ENCODE peak calls at places on chromosomes 5 and 9, in ten cellular contexts. F, L, A, B, X, V, K, C, S and P are unnamed samples.

GRCh38 chr9:109996936-109997580 is 210.9 kb downstream of the C9orf152 start:
- DNase-seq in F (no peak), L (no peak), A (no peak), B (no peak), X (no peak), V (no peak), K (no peak), C (no peak), S (no peak), P (no peak)

GRCh38 chr9:83701769-83702168 is 6.0 kb downstream of the UBQLN1 start:
- DNase-seq in F (no peak), L (peak; percentile 15), A (no peak), B (no peak), X (peak; percentile 36), V (no peak), K (no peak), C (no peak), S (peak; percentile 17), P (no peak)

GRCh38 chr9:14403112-14403511 is 89.2 kb upstream of the NFIB start:
- DNase-seq in F (no peak), L (no peak), A (no peak), B (no peak), X (no peak), V (no peak), K (no peak), C (no peak), S (no peak), P (no peak)

GRCh38 chr5:174581483-174581882 is 142.9 kb upstream of the MSX2 start:
- DNase-seq in F (no peak), L (no peak), A (no peak), B (no peak), X (no peak), V (no peak), K (no peak), C (peak; percentile 6), S (peak; percentile 41), P (no peak)

GRCh38 chr5:179487145-179487544 is 63.2 kb upstream of the RUFY1 start:
- DNase-seq in F (no peak), L (no peak), A (no peak), B (no peak), X (no peak), V (no peak), K (no peak), C (no peak), S (no peak), P (no peak)

GRCh38 chr9:73412874-73413273 is 261.2 kb downstream of the ANXA1 start:
- DNase-seq in F (no peak), L (no peak), A (no peak), B (no peak), X (no peak), V (no peak), K (no peak), C (no peak), S (no peak), P (no peak)

GRCh38 chr5:81425569-81425968 is 31.6 kb upstream of the ACOT12 start:
- DNase-seq in F (no peak), L (peak; percentile 61), A (no peak), B (no peak), X (peak; percentile 39), V (peak; percentile 5), K (no peak), C (no peak), S (peak; percentile 17), P (no peak)

GRCh38 chr9:16436545-16436944 is 433.9 kb downstream of the BNC2 start:
- DNase-seq in F (no peak), L (no peak), A (no peak), B (no peak), X (no peak), V (no peak), K (no peak), C (no peak), S (no peak), P (no peak)

GRCh38 chr5:72633649-72634048 is 126.4 kb upstream of the ZNF366 start:
- DNase-seq in F (no peak), L (no peak), A (no peak), B (no peak), X (peak; percentile 48), V (no peak), K (no peak), C (no peak), S (peak; percentile 21), P (no peak)

GRCh38 chr5:38274370-38274769 is 16.0 kb downstream of the EGFLAM start:
- DNase-seq in F (no peak), L (no peak), A (no peak), B (no peak), X (no peak), V (no peak), K (no peak), C (no peak), S (no peak), P (no peak)

GRCh38 chr5:95818181-95819147 is 4.1 kb downstream of the GLRX start:
- DNase-seq in F (peak; percentile 37), L (no peak), A (no peak), B (no peak), X (no peak), V (no peak), K (peak; percentile 55), C (no peak), S (no peak), P (no peak)

GRCh38 chr9:136328011-136328621 is 777 bp downstream of the GPSM1 start:
- DNase-seq in F (no peak), L (peak; percentile 75), A (no peak), B (no peak), X (no peak), V (peak; percentile 36), K (no peak), C (no peak), S (no peak), P (peak; percentile 37)

GRCh38 chr5:50738864-50739263 is 72.4 kb downstream of the PARP8 start:
- DNase-seq in F (no peak), L (no peak), A (no peak), B (no peak), X (no peak), V (no peak), K (no peak), C (no peak), S (no peak), P (no peak)

GRCh38 chr5:87605663-87606062 is 192.9 kb upstream of the CCNH start:
- DNase-seq in F (no peak), L (no peak), A (no peak), B (no peak), X (no peak), V (no peak), K (no peak), C (no peak), S (no peak), P (no peak)

GRCh38 chr5:112372543-112372942 is 46.5 kb downstream of the EPB41L4A start:
- DNase-seq in F (no peak), L (no peak), A (no peak), B (no peak), X (no peak), V (no peak), K (no peak), C (no peak), S (no peak), P (no peak)

GRCh38 chr9:109001275-109001676 is 12.0 kb downstream of the CTNNAL1 start:
- DNase-seq in F (no peak), L (peak; percentile 32), A (no peak), B (no peak), X (peak; percentile 67), V (no peak), K (no peak), C (no peak), S (peak; percentile 50), P (no peak)

GRCh38 chr5:161778796-161779195 is 69.1 kb upstream of the GABRA1 start:
- DNase-seq in F (no peak), L (no peak), A (no peak), B (no peak), X (no peak), V (no peak), K (no peak), C (no peak), S (no peak), P (no peak)

GRCh38 chr5:144313147-144313726 is 142.6 kb downstream of the KCTD16 start:
- DNase-seq in F (no peak), L (no peak), A (no peak), B (no peak), X (no peak), V (no peak), K (no peak), C (no peak), S (no peak), P (no peak)

GRCh38 chr9:21777701-21778100 is 24.7 kb upstream of the MTAP start:
- DNase-seq in F (no peak), L (peak; percentile 83), A (no peak), B (no peak), X (peak; percentile 65), V (no peak), K (no peak), C (no peak), S (no peak), P (no peak)

GRCh38 chr9:87684627-87685204 is 41.2 kb upstream of the CTSL start:
- DNase-seq in F (no peak), L (peak; percentile 20), A (no peak), B (no peak), X (peak; percentile 71), V (peak; percentile 44), K (peak; percentile 53), C (peak; percentile 40), S (peak; percentile 61), P (peak; percentile 55)

GRCh38 chr5:82422751-82423181 is 144.6 kb upstream of the RPS23 start:
- DNase-seq in F (peak; percentile 47), L (no peak), A (no peak), B (no peak), X (no peak), V (no peak), K (no peak), C (no peak), S (no peak), P (no peak)

GRCh38 chr9:126809068-126809467 is 4.2 kb downstream of the ZBTB43 start:
- DNase-seq in F (no peak), L (no peak), A (no peak), B (no peak), X (no peak), V (no peak), K (no peak), C (no peak), S (no peak), P (no peak)

GRCh38 chr9:88792502-88792901 is 198.8 kb upstream of the S1PR3 start:
- DNase-seq in F (no peak), L (no peak), A (no peak), B (no peak), X (no peak), V (no peak), K (no peak), C (no peak), S (no peak), P (no peak)

GRCh38 chr5:154098465-154098864 is 59.7 kb downstream of the MFAP3 start:
- DNase-seq in F (no peak), L (no peak), A (no peak), B (no peak), X (no peak), V (no peak), K (no peak), C (no peak), S (no peak), P (no peak)

GRCh38 chr5:108562205-108562454 is 180.2 kb upstream of the FBXL17 start:
- DNase-seq in F (no peak), L (no peak), A (no peak), B (no peak), X (no peak), V (no peak), K (no peak), C (no peak), S (no peak), P (no peak)

GRCh38 chr5:134714537-134714936 is 23.8 kb upstream of the CAMLG start:
- DNase-seq in F (no peak), L (no peak), A (no peak), B (no peak), X (no peak), V (no peak), K (no peak), C (no peak), S (no peak), P (no peak)

GRCh38 chr9:109319072-109319630 is 1.7 kb downstream of the EPB41L4B start:
- DNase-seq in F (no peak), L (no peak), A (no peak), B (no peak), X (no peak), V (no peak), K (no peak), C (no peak), S (no peak), P (no peak)

GRCh38 chr5:14155075-14155474 is 11.9 kb downstream of the TRIO start:
- DNase-seq in F (no peak), L (no peak), A (no peak), B (no peak), X (no peak), V (no peak), K (no peak), C (no peak), S (no peak), P (no peak)